ENCODE peak calls at places on chromosomes 6 and 20, in seven cellular contexts. One of them, this sample, is unnamed.

GRCh38 chr20:25310921-25311728 is 63.2 kb downstream of the PYGB start:
- DNase-seq in upper lobe of right lung: peak
- DNase-seq in GM23338: no peak
- DNase-seq in CD8-positive, alpha-beta T cell: no peak
- DNase-seq in choroid plexus epithelial cell: peak
- DNase-seq in body of pancreas: no peak
- DNase-seq in hepatocyte: no peak
- DNase-seq in this sample: no peak

GRCh38 chr6:33172307-33173227 is 19.7 kb downstream of the COL11A2 start:
- DNase-seq in choroid plexus epithelial cell: peak
- DNase-seq in hepatocyte: peak
- DNase-seq in body of pancreas: no peak
- DNase-seq in upper lobe of right lung: peak
- DNase-seq in GM23338: peak
- DNase-seq in CD8-positive, alpha-beta T cell: no peak
- DNase-seq in this sample: no peak

GRCh38 chr6:46191961-46192360 is 21.2 kb upstream of the ENPP5 start:
- DNase-seq in CD8-positive, alpha-beta T cell: no peak
- DNase-seq in GM23338: no peak
- DNase-seq in hepatocyte: no peak
- DNase-seq in body of pancreas: no peak
- DNase-seq in choroid plexus epithelial cell: peak
- DNase-seq in upper lobe of right lung: no peak
- DNase-seq in this sample: no peak

GRCh38 chr20:33433875-33434274 is 9.7 kb downstream of the SNTA1 start:
- DNase-seq in GM23338: no peak
- DNase-seq in hepatocyte: no peak
- DNase-seq in choroid plexus epithelial cell: no peak
- DNase-seq in upper lobe of right lung: no peak
- DNase-seq in body of pancreas: no peak
- DNase-seq in CD8-positive, alpha-beta T cell: no peak
- DNase-seq in this sample: no peak

GRCh38 chr20:12237772-12238171 is 320.1 kb downstream of the BTBD3 start:
- DNase-seq in hepatocyte: no peak
- DNase-seq in GM23338: no peak
- DNase-seq in upper lobe of right lung: no peak
- DNase-seq in CD8-positive, alpha-beta T cell: no peak
- DNase-seq in body of pancreas: no peak
- DNase-seq in choroid plexus epithelial cell: no peak
- DNase-seq in this sample: no peak

GRCh38 chr6:42046491-42047219 is 3.7 kb upstream of the TAF8 start:
- DNase-seq in hepatocyte: peak
- DNase-seq in body of pancreas: no peak
- DNase-seq in GM23338: no peak
- DNase-seq in upper lobe of right lung: peak
- DNase-seq in choroid plexus epithelial cell: peak
- DNase-seq in CD8-positive, alpha-beta T cell: no peak
- DNase-seq in this sample: no peak

GRCh38 chr6:52503344-52503747 is 73.5 kb downstream of the TRAM2 start:
- DNase-seq in hepatocyte: no peak
- DNase-seq in upper lobe of right lung: no peak
- DNase-seq in body of pancreas: no peak
- DNase-seq in choroid plexus epithelial cell: no peak
- DNase-seq in GM23338: peak
- DNase-seq in CD8-positive, alpha-beta T cell: no peak
- DNase-seq in this sample: no peak

GRCh38 chr6:12165297-12165696 is 124.9 kb upstream of the EDN1 start:
- DNase-seq in upper lobe of right lung: no peak
- DNase-seq in hepatocyte: no peak
- DNase-seq in body of pancreas: no peak
- DNase-seq in GM23338: no peak
- DNase-seq in CD8-positive, alpha-beta T cell: no peak
- DNase-seq in choroid plexus epithelial cell: peak
- DNase-seq in this sample: no peak

GRCh38 chr20:49768204-49769124 is 44.2 kb upstream of the SLC9A8 start:
- DNase-seq in body of pancreas: peak
- DNase-seq in hepatocyte: peak
- DNase-seq in CD8-positive, alpha-beta T cell: no peak
- DNase-seq in upper lobe of right lung: peak
- DNase-seq in GM23338: peak
- DNase-seq in choroid plexus epithelial cell: peak
- DNase-seq in this sample: no peak

GRCh38 chr6:166436195-166437139 is 53.7 kb upstream of the MPC1 start:
- DNase-seq in body of pancreas: no peak
- DNase-seq in choroid plexus epithelial cell: no peak
- DNase-seq in CD8-positive, alpha-beta T cell: no peak
- DNase-seq in GM23338: no peak
- DNase-seq in hepatocyte: no peak
- DNase-seq in upper lobe of right lung: peak
- DNase-seq in this sample: no peak

GRCh38 chr20:4465855-4466545 is 255.7 kb upstream of the PRND start:
- DNase-seq in upper lobe of right lung: no peak
- DNase-seq in hepatocyte: no peak
- DNase-seq in choroid plexus epithelial cell: no peak
- DNase-seq in CD8-positive, alpha-beta T cell: no peak
- DNase-seq in GM23338: no peak
- DNase-seq in body of pancreas: no peak
- DNase-seq in this sample: no peak

GRCh38 chr20:51060301-51060700 is 37.4 kb upstream of the KCNG1 start:
- DNase-seq in upper lobe of right lung: no peak
- DNase-seq in body of pancreas: no peak
- DNase-seq in hepatocyte: no peak
- DNase-seq in GM23338: no peak
- DNase-seq in choroid plexus epithelial cell: no peak
- DNase-seq in CD8-positive, alpha-beta T cell: no peak
- DNase-seq in this sample: no peak

GRCh38 chr20:15065794-15066193 is 728.4 kb upstream of the FLRT3 start:
- DNase-seq in choroid plexus epithelial cell: peak
- DNase-seq in body of pancreas: no peak
- DNase-seq in upper lobe of right lung: no peak
- DNase-seq in hepatocyte: no peak
- DNase-seq in CD8-positive, alpha-beta T cell: no peak
- DNase-seq in GM23338: no peak
- DNase-seq in this sample: no peak

GRCh38 chr20:40471261-40471629 is 217.8 kb downstream of the MAFB start:
- DNase-seq in body of pancreas: peak
- DNase-seq in hepatocyte: no peak
- DNase-seq in GM23338: peak
- DNase-seq in CD8-positive, alpha-beta T cell: no peak
- DNase-seq in choroid plexus epithelial cell: peak
- DNase-seq in upper lobe of right lung: no peak
- DNase-seq in this sample: no peak

GRCh38 chr20:4371623-4372246 is 350.0 kb upstream of the PRND start:
- DNase-seq in CD8-positive, alpha-beta T cell: no peak
- DNase-seq in GM23338: no peak
- DNase-seq in hepatocyte: no peak
- DNase-seq in choroid plexus epithelial cell: no peak
- DNase-seq in body of pancreas: peak
- DNase-seq in upper lobe of right lung: no peak
- DNase-seq in this sample: no peak

GRCh38 chr6:46014511-46015118 is 1.0 kb downstream of the CLIC5 start:
- DNase-seq in body of pancreas: no peak
- DNase-seq in choroid plexus epithelial cell: no peak
- DNase-seq in GM23338: peak
- DNase-seq in upper lobe of right lung: no peak
- DNase-seq in CD8-positive, alpha-beta T cell: peak
- DNase-seq in hepatocyte: peak
- DNase-seq in this sample: no peak

GRCh38 chr6:166950443-166950821 is 5.9 kb downstream of the RNASET2 start:
- DNase-seq in choroid plexus epithelial cell: no peak
- DNase-seq in GM23338: no peak
- DNase-seq in hepatocyte: no peak
- DNase-seq in CD8-positive, alpha-beta T cell: no peak
- DNase-seq in upper lobe of right lung: no peak
- DNase-seq in body of pancreas: peak
- DNase-seq in this sample: no peak

GRCh38 chr6:36239710-36240256 is 30.1 kb upstream of the PNPLA1 start:
- DNase-seq in body of pancreas: no peak
- DNase-seq in hepatocyte: no peak
- DNase-seq in choroid plexus epithelial cell: no peak
- DNase-seq in CD8-positive, alpha-beta T cell: no peak
- DNase-seq in upper lobe of right lung: no peak
- DNase-seq in GM23338: no peak
- DNase-seq in this sample: no peak

GRCh38 chr20:50957276-50957675 is 1.1 kb downstream of the DPM1 start:
- DNase-seq in hepatocyte: no peak
- DNase-seq in upper lobe of right lung: no peak
- DNase-seq in choroid plexus epithelial cell: peak
- DNase-seq in CD8-positive, alpha-beta T cell: no peak
- DNase-seq in body of pancreas: peak
- DNase-seq in GM23338: no peak
- DNase-seq in this sample: no peak

GRCh38 chr20:1964659-1965405 is 29.0 kb downstream of the PDYN start:
- DNase-seq in CD8-positive, alpha-beta T cell: no peak
- DNase-seq in choroid plexus epithelial cell: no peak
- DNase-seq in hepatocyte: peak
- DNase-seq in GM23338: peak
- DNase-seq in body of pancreas: no peak
- DNase-seq in upper lobe of right lung: no peak
- DNase-seq in this sample: no peak
- H3K4me3 ChIP-seq in CD8-positive, alpha-beta T cell: no peak
- H3K4me3 ChIP-seq in choroid plexus epithelial cell: no peak
- H3K4me3 ChIP-seq in hepatocyte: no peak
- H3K4me3 ChIP-seq in GM23338: peak
- H3K4me3 ChIP-seq in body of pancreas: no peak
- H3K4me3 ChIP-seq in upper lobe of right lung: peak
- H3K4me3 ChIP-seq in this sample: peak

GRCh38 chr6:152975204-152975915 is 7.5 kb downstream of the FBXO5 start:
- DNase-seq in body of pancreas: peak
- DNase-seq in choroid plexus epithelial cell: peak
- DNase-seq in hepatocyte: no peak
- DNase-seq in CD8-positive, alpha-beta T cell: no peak
- DNase-seq in upper lobe of right lung: no peak
- DNase-seq in GM23338: no peak
- DNase-seq in this sample: no peak

GRCh38 chr6:152979116-152979515 is 3.7 kb downstream of the FBXO5 start:
- DNase-seq in hepatocyte: no peak
- DNase-seq in GM23338: no peak
- DNase-seq in CD8-positive, alpha-beta T cell: no peak
- DNase-seq in body of pancreas: no peak
- DNase-seq in upper lobe of right lung: no peak
- DNase-seq in choroid plexus epithelial cell: no peak
- DNase-seq in this sample: no peak

GRCh38 chr6:152973916-152974315 is 8.9 kb downstream of the FBXO5 start:
- DNase-seq in GM23338: no peak
- DNase-seq in CD8-positive, alpha-beta T cell: no peak
- DNase-seq in hepatocyte: no peak
- DNase-seq in choroid plexus epithelial cell: no peak
- DNase-seq in upper lobe of right lung: no peak
- DNase-seq in body of pancreas: no peak
- DNase-seq in this sample: no peak

GRCh38 chr6:152978058-152978457 is 4.8 kb downstream of the FBXO5 start:
- DNase-seq in upper lobe of right lung: no peak
- DNase-seq in hepatocyte: no peak
- DNase-seq in GM23338: no peak
- DNase-seq in CD8-positive, alpha-beta T cell: no peak
- DNase-seq in body of pancreas: no peak
- DNase-seq in choroid plexus epithelial cell: no peak
- DNase-seq in this sample: no peak

GRCh38 chr6:152976749-152977148 is 6.1 kb downstream of the FBXO5 start:
- DNase-seq in CD8-positive, alpha-beta T cell: no peak
- DNase-seq in choroid plexus epithelial cell: no peak
- DNase-seq in GM23338: no peak
- DNase-seq in hepatocyte: no peak
- DNase-seq in body of pancreas: no peak
- DNase-seq in upper lobe of right lung: no peak
- DNase-seq in this sample: no peak
- H3K4me3 ChIP-seq in CD8-positive, alpha-beta T cell: no peak
- H3K4me3 ChIP-seq in choroid plexus epithelial cell: no peak
- H3K4me3 ChIP-seq in GM23338: no peak
- H3K4me3 ChIP-seq in hepatocyte: no peak
- H3K4me3 ChIP-seq in body of pancreas: no peak
- H3K4me3 ChIP-seq in upper lobe of right lung: no peak
- H3K4me3 ChIP-seq in this sample: no peak

DNA sequence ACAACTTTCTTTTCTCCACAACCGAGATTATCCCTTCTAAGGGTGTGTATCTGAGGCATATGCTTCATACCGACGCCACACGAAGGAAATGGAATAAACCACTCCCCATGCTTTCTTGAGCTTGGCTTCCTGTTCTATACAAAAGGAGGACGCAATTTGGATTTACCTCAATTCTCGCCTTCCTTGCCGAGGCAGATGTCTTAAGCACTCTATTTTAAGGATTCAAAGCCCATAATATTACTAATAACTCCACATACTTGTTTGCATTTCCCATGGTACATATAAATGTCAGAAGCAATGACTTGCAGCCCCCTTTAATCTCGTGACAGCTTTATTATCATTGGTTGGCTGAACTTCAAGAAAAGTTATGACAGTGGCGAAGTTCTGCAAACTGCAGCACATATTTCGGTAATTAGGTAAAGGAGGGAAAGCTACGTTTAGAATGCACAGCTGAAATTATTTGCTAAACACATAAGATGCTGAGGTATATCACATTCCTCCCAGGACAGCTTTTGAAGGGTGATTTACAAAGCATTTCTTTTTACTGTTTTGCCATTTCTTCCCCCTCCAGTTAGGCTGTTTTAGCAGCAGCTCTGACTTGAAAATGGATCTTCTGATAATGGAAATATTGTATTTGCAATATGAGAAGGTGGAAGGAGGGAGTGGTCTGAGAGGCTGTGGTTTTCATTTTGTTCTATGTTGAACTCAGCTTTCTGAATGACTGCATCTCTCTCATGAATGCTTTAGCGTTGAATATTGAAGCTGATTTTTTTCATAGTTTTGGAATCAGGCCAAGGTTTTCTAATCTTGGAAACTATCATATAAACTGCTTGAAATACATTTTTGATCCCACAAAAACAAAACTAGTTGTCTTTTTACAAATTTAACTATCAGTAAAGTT is 330.4 kb downstream of the EPHA7 start:
- DNase-seq in body of pancreas: no peak
- DNase-seq in hepatocyte: peak
- DNase-seq in CD8-positive, alpha-beta T cell: no peak
- DNase-seq in choroid plexus epithelial cell: peak
- DNase-seq in upper lobe of right lung: no peak
- DNase-seq in GM23338: peak
- DNase-seq in this sample: no peak
- H3K4me3 ChIP-seq in body of pancreas: no peak
- H3K4me3 ChIP-seq in hepatocyte: no peak
- H3K4me3 ChIP-seq in CD8-positive, alpha-beta T cell: no peak
- H3K4me3 ChIP-seq in choroid plexus epithelial cell: no peak
- H3K4me3 ChIP-seq in upper lobe of right lung: no peak
- H3K4me3 ChIP-seq in GM23338: no peak
- H3K4me3 ChIP-seq in this sample: peak

DNA sequence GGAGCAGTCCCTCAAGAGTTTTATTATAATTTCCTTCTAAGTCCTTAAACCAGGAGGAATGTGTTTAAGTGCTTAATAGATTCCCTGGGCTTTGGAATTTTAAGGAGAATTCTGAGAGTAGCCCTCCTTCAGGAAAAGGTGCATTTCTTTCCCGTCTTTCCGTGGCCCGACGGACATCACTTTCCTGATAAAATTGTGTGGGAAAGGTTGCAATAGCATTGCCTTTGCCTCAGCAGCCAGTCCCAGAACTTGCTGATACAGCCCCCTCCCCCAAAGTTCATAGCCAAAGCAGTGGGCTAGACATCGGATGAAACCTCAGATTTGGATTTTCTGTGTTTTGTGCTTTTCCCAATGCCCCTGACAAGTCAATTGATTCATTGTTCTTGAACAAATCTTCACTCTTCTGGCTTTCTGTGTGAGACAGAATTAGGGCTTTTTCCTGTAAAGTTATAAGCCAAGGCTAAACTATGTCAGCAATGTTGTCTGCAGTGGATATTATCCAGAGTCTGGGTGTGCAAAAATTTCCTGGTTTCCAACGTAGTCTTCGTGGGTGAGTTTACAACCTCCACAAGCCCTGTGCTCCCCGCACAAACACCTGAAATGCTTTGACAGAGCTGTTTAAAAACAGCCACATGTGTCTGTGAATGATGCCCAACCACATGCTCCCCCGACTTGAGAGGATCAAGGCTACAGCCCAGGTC is 1.0 kb upstream of the SMOC2 start:
- DNase-seq in body of pancreas: no peak
- DNase-seq in GM23338: no peak
- DNase-seq in choroid plexus epithelial cell: no peak
- DNase-seq in hepatocyte: no peak
- DNase-seq in upper lobe of right lung: no peak
- DNase-seq in CD8-positive, alpha-beta T cell: no peak
- DNase-seq in this sample: no peak
- H3K4me3 ChIP-seq in body of pancreas: no peak
- H3K4me3 ChIP-seq in GM23338: peak
- H3K4me3 ChIP-seq in choroid plexus epithelial cell: no peak
- H3K4me3 ChIP-seq in hepatocyte: no peak
- H3K4me3 ChIP-seq in upper lobe of right lung: no peak
- H3K4me3 ChIP-seq in CD8-positive, alpha-beta T cell: no peak
- H3K4me3 ChIP-seq in this sample: peak